ENCODE peak calls at places on chromosome 7, in six cellular contexts. A is Peyer's patch, N is uterus, R is ovary, J is HepG2, P is vagina. D is an unnamed sample.

GRCh38 chr7:43071604-43072003 is 40.8 kb upstream of the HECW1 start:
- DNase-seq in J (no peak), R (no peak), P (no peak), A (no peak), N (no peak), D (no peak)

GRCh38 chr7:91683823-91684222 is 196.7 kb downstream of the MTERF1 start:
- DNase-seq in J (no peak), N (no peak), P (no peak), A (no peak), R (no peak), D (no peak)

GRCh38 chr7:30613366-30614325 is 19.0 kb downstream of the GARS1 start:
- DNase-seq in A (no peak), P (no peak), N (no peak), J (no peak), R (no peak), D (no peak)

GRCh38 chr7:19413444-19413965 is 268.3 kb upstream of the FERD3L start:
- DNase-seq in N (no peak), P (no peak), R (no peak), J (no peak), A (no peak), D (no peak)

GRCh38 chr7:110839866-110840265 is 251.1 kb upstream of the LRRN3 start:
- DNase-seq in A (no peak), P (no peak), N (no peak), J (peak; percentile 33), R (peak; percentile 14), D (peak; percentile 27)

GRCh38 chr7:18191329-18191728 is 163.7 kb upstream of the PRPS1L1 start:
- DNase-seq in A (no peak), N (no peak), P (no peak), J (no peak), R (no peak), D (no peak)

GRCh38 chr7:94313926-94314325 is 80.8 kb upstream of the COL1A2 start:
- DNase-seq in A (no peak), J (no peak), P (no peak), N (no peak), R (no peak), D (no peak)

GRCh38 chr7:155681663-155682062 is 37.2 kb downstream of the RBM33 start:
- DNase-seq in R (no peak), P (no peak), A (no peak), N (no peak), J (no peak), D (no peak)

GRCh38 chr7:104653870-104654401 is 325.5 kb downstream of the LHFPL3 start:
- DNase-seq in R (no peak), P (no peak), J (no peak), N (no peak), A (no peak), D (no peak)

GRCh38 chr7:1853619-1854520 is 183.8 kb downstream of the ELFN1 start:
- DNase-seq in N (no peak), J (no peak), A (peak; percentile 38), R (no peak), P (no peak), D (peak; percentile 21)

GRCh38 chr7:96250776-96251361 is 71.0 kb downstream of the SLC25A13 start:
- DNase-seq in J (no peak), N (no peak), A (no peak), R (no peak), P (no peak), D (no peak)

GRCh38 chr7:133871757-133872156 is 255.4 kb upstream of the LRGUK start:
- DNase-seq in A (no peak), N (no peak), P (no peak), R (no peak), J (peak; percentile 9), D (no peak)

GRCh38 chr7:24035653-24036414 is 248.2 kb upstream of the NPY start:
- DNase-seq in J (no peak), P (no peak), A (no peak), N (no peak), R (no peak), D (no peak)

GRCh38 chr7:99141756-99142726 is 1.9 kb downstream of the SMURF1 start:
- DNase-seq in P (no peak), R (peak; percentile 78), A (peak; percentile 81), N (peak; percentile 74), J (peak; percentile 23), D (peak; percentile 66)

GRCh38 chr7:17055596-17055995 is 173.8 kb upstream of the AGR3 start:
- DNase-seq in R (no peak), J (no peak), N (no peak), P (no peak), A (no peak), D (no peak)
- TF ChIP-seq POLR2A in R (no peak), J (no peak), N (no peak), P (no peak), A (no peak), D (no peak)

GRCh38 chr7:7706101-7706511 is 12.3 kb downstream of the RPA3 start:
- DNase-seq in A (no peak), J (no peak), R (no peak), P (no peak), N (no peak), D (no peak)
- H3K4me3 ChIP-seq in A (no peak overlapping the region), J (no peak overlapping the region), R (no peak overlapping the region), P (no peak overlapping the region), N (no peak overlapping the region), D (no peak overlapping the region)

GRCh38 chr7:11461999-11462398 is 370.0 kb downstream of the THSD7A start:
- DNase-seq in P (no peak), N (no peak), A (no peak), R (no peak), J (no peak), D (no peak)

GRCh38 chr7:11457419-11457818 is 374.6 kb downstream of the THSD7A start:
- DNase-seq in P (no peak), N (no peak), R (no peak), J (no peak), A (no peak), D (no peak)

GRCh38 chr7:11456574-11456973 is 375.4 kb downstream of the THSD7A start:
- DNase-seq in A (no peak), P (no peak), R (no peak), J (no peak), N (no peak), D (no peak)

DNA sequence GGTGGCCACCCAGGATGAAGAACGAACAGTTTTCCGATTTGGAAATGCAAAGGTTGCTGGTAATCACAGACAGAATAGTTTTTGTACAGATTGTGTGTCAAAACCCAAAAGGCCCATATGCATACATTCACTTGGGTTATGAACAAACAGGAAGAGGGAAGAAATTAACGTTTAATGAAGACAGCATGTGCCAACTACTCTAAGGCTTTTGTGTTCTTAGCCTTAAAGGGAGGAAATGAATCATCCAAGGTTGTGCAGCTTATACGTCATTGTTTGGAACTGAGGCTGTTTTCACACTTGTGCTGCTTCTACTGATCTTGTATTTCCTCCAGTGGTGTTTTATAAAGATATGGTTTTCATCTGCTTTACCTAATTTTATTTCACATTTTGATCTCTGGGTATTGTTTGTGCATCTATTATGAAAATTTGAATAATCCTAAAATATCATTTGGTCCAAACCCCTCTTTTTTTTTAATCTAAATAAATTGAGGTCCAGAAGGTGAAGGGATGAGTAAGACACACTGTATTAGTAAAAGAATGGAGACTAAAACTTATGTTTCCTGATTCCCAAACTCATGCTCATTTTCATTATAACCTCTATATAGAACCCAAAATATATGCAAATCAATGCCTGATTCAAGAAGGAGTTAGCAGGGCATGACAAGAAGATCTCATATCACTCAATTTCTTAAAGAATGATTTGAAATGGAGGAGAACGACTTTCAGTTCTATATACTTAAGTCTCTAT is 373.1 kb downstream of the THSD7A start:
- DNase-seq in N (no peak), A (no peak), P (no peak), R (no peak), J (no peak), D (no peak)
- TF ChIP-seq POLR2A in N (no peak), A (no peak), P (no peak), R (no peak), J (no peak), D (no peak)

DNA sequence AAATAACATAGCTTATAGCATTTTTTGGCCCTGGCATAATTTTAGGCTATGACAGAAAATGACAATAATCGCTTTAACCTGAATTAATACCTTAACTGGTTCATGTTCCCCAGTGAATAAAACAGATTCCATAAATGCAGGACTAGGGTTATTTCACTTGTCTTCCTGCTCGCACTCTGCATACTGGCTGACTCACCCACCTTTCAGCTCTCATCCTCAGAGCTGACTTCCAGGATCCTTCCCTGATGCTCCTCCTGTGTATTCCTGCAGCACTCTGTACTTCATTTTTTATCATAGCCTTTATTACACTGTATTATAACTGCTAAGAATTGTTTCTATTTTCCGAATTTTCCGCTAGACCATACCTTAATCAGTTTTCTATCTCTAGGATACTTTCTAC is 123.7 kb downstream of the AVL9 start:
- DNase-seq in P (no peak), J (no peak), R (no peak), N (no peak), A (no peak), D (no peak)
- H3K4me3 ChIP-seq in P (no peak overlapping the region), J (no peak overlapping the region), R (no peak overlapping the region), N (no peak overlapping the region), A (no peak overlapping the region), D (no peak overlapping the region)

GRCh38 chr7:129224251-129225205 is at the start of gene AHCYL2:
- DNase-seq in N (peak; percentile 98), R (peak; percentile 97), A (peak; percentile 99), P (no peak), J (peak; percentile 91), D (peak; percentile 99)
- TF ChIP-seq POLR2A in N (peak; percentile 52), R (peak; percentile 8), A (peak; percentile 17), P (peak; percentile 49), J (peak; percentile 68), D (no peak)

GRCh38 chr7:47423196-47423595 is 158.7 kb downstream of the TNS3 start:
- DNase-seq in J (no peak), N (no peak), R (no peak), P (no peak), A (no peak), D (no peak)

GRCh38 chr7:47417122-47417480 is 164.8 kb downstream of the TNS3 start:
- DNase-seq in P (no peak), A (no peak), J (no peak), R (no peak), N (no peak), D (no peak)

GRCh38 chr7:47418910-47419309 is 163.0 kb downstream of the TNS3 start:
- DNase-seq in J (no peak), P (no peak), R (peak; percentile 43), N (no peak), A (no peak), D (no peak)

GRCh38 chr7:47422631-47423030 is 159.3 kb downstream of the TNS3 start:
- DNase-seq in A (no peak), J (no peak), N (no peak), P (no peak), R (no peak), D (no peak)

GRCh38 chr7:47420117-47420780 is 161.7 kb downstream of the TNS3 start:
- DNase-seq in R (no peak), J (no peak), A (no peak), N (no peak), P (no peak), D (no peak)
- H3K4me3 ChIP-seq in R (no peak overlapping the region), J (no peak overlapping the region), A (no peak overlapping the region), N (no peak overlapping the region), P (no peak overlapping the region), D (no peak overlapping the region)